ENCODE peak calls at places on chromosome 14, in seven cellular contexts. R is fibroblast of lung; X is ELF-1; U is activated CD8-positive, alpha-beta memory T cell treated with anti-CD3 and anti-CD28 coated beads for 1 hour; Y is GM12865; Z is Caco-2; F is head of caudate nucleus. V is an unnamed sample.

GRCh38 chr14:106679776-106680175 is 1153.4 kb downstream of the TMEM121 start:
- DNase-seq in Y (no peak), X (no peak), Z (no peak), F (no peak), R (no peak), U (no peak), V (no peak)

GRCh38 chr14:49497725-49498348 is 88.3 kb downstream of the RPS29 start:
- DNase-seq in Y (peak), Z (no peak), U (no peak), X (peak), F (peak), R (peak), V (peak)

GRCh38 chr14:49966304-49966809 is 73.5 kb downstream of the ARF6 start:
- DNase-seq in X (peak), Y (no peak), R (peak), U (no peak), F (no peak), Z (peak), V (no peak)

GRCh38 chr14:73457050-73457934 is 1.1 kb downstream of the NUMB start:
- DNase-seq in U (no peak), R (peak), Y (peak), X (peak), Z (peak), F (peak), V (peak)

GRCh38 chr14:95320076-95320895 is 578 bp upstream of the CLMN start:
- DNase-seq in Z (no peak), F (no peak), Y (peak), X (no peak), U (no peak), R (no peak), V (no peak)

GRCh38 chr14:68501171-68501570 is 291.7 kb downstream of the ZFP36L1 start:
- DNase-seq in X (no peak), F (no peak), R (no peak), Z (no peak), Y (no peak), U (no peak), V (no peak)

GRCh38 chr14:103349982-103350381 is 15.9 kb downstream of the EIF5 start:
- DNase-seq in Y (no peak), F (no peak), R (no peak), U (no peak), Z (no peak), X (no peak), V (no peak)

GRCh38 chr14:91866061-91866460 is 1.3 kb downstream of the TC2N start:
- DNase-seq in U (no peak), X (no peak), R (peak), Z (no peak), F (no peak), Y (peak), V (no peak)

GRCh38 chr14:94018308-94018707 is 7.8 kb upstream of the OTUB2 start:
- DNase-seq in Y (no peak), F (no peak), X (no peak), U (no peak), Z (no peak), R (no peak), V (no peak)

GRCh38 chr14:21095430-21096205 is 2.8 kb downstream of the ZNF219 start:
- DNase-seq in Z (no peak), R (peak), U (no peak), X (no peak), Y (no peak), F (no peak), V (no peak)

GRCh38 chr14:58717821-58718220 is 80.1 kb downstream of the DACT1 start:
- DNase-seq in X (no peak), F (no peak), R (peak), Y (no peak), U (no peak), Z (no peak), V (no peak)

GRCh38 chr14:30017370-30017993 is 89.8 kb upstream of the PRKD1 start:
- DNase-seq in Z (no peak), U (no peak), Y (no peak), F (no peak), X (no peak), R (no peak), V (no peak)

GRCh38 chr14:72480465-72481243 is 413.2 kb downstream of the DPF3 start:
- DNase-seq in Z (no peak), U (no peak), F (no peak), R (peak), Y (peak), X (no peak), V (peak)

GRCh38 chr14:94123868-94124267 is 5.5 kb downstream of the IFI27L2 start:
- DNase-seq in Y (no peak), Z (no peak), R (no peak), X (no peak), F (no peak), U (no peak), V (no peak)